ENCODE peak calls at places on chromosomes 13 and 19, in four cellular contexts. M is SHP77 treated with DMSO at 0.1 percent for 48 hours, Q is psoas muscle, R is H54. L is an unnamed sample.

GRCh38 chr19:57305056-57305455 is 15.2 kb upstream of the ZNF543 start:
- DNase-seq in M (no peak), R (no peak), Q (no peak), L (no peak)

GRCh38 chr13:93789058-93789457 is 562.5 kb downstream of the GPC6 start:
- DNase-seq in Q (no peak), R (no peak), M (no peak), L (no peak)

GRCh38 chr19:46755077-46755852 is 9.0 kb upstream of the STRN4 start:
- DNase-seq in Q (no peak), M (no peak), R (no peak), L (no peak)

GRCh38 chr13:37666036-37666435 is 67.5 kb upstream of the POSTN start:
- DNase-seq in R (no peak), M (no peak), Q (no peak), L (no peak)

GRCh38 chr13:43240278-43240677 is 216.9 kb downstream of the DNAJC15 start:
- DNase-seq in R (no peak), Q (no peak), M (no peak), L (no peak)

GRCh38 chr19:16111909-16112752 is 442 bp downstream of the RAB8A start:
- DNase-seq in Q (no peak), R (no peak), M (no peak), L (no peak)

GRCh38 chr13:98576963-98577822 is at the start of gene STK24:
- DNase-seq in Q (peak), M (peak), R (peak), L (no peak)

GRCh38 chr13:100274942-100275506 is 186.1 kb downstream of the PCCA start:
- DNase-seq in R (no peak), M (no peak), Q (no peak), L (no peak)

GRCh38 chr19:18274303-18274775 is at the start of gene IQCN:
- DNase-seq in Q (no peak), M (no peak), R (no peak), L (peak)

GRCh38 chr13:66657165-66657895 is 572.8 kb downstream of the PCDH9 start:
- DNase-seq in M (peak), Q (peak), R (no peak), L (peak)

GRCh38 chr19:39398297-39398864 is 7.2 kb downstream of the MED29 start:
- DNase-seq in R (peak), M (no peak), Q (peak), L (peak)

GRCh38 chr19:11288349-11288748 is 7.6 kb upstream of the TSPAN16 start:
- DNase-seq in R (no peak), M (no peak), Q (no peak), L (no peak)

GRCh38 chr13:84118845-84119409 is 236.7 kb upstream of the SLITRK1 start:
- DNase-seq in Q (no peak), M (no peak), R (no peak), L (no peak)

GRCh38 chr19:53868892-53869804 is 1.5 kb downstream of the MYADM start:
- DNase-seq in M (peak), Q (peak), R (peak), L (peak)

GRCh38 chr13:114128624-114129522 is 3.5 kb downstream of the RASA3 start:
- DNase-seq in M (no peak), Q (peak), R (peak), L (peak)

GRCh38 chr13:36736119-36736726 is 62.4 kb downstream of the SERTM1 start:
- DNase-seq in R (peak), Q (no peak), M (peak), L (no peak)

GRCh38 chr13:53250272-53250875 is 221.8 kb downstream of the OLFM4 start:
- DNase-seq in M (peak), Q (no peak), R (peak), L (no peak)

GRCh38 chr13:65613004-65613403 is 1617.1 kb downstream of the PCDH9 start:
- DNase-seq in R (no peak), M (no peak), Q (no peak), L (no peak)

GRCh38 chr13:90008707-90009149 is 1338.8 kb upstream of the MIR17HG start:
- DNase-seq in M (no peak), R (no peak), Q (no peak), L (no peak)

GRCh38 chr13:102556806-102557205 is 40.0 kb upstream of the TPP2 start:
- DNase-seq in R (no peak), Q (no peak), M (no peak), L (no peak)

GRCh38 chr13:48687249-48687648 is 33.5 kb downstream of the CYSLTR2 start:
- DNase-seq in R (no peak), Q (no peak), M (no peak), L (no peak)

GRCh38 chr13:110318920-110319319 is 11.8 kb downstream of the COL4A2 start:
- DNase-seq in Q (no peak), R (no peak), M (no peak), L (no peak)

GRCh38 chr19:10408511-10409291 is 5.4 kb upstream of the CDC37 start:
- DNase-seq in R (no peak), Q (no peak), M (no peak), L (no peak)

GRCh38 chr19:16040642-16041041 is 35.7 kb upstream of the TPM4 start:
- DNase-seq in Q (no peak), R (no peak), M (no peak), L (no peak)

L was measured in right atrium auricular region.